ENCODE peak calls at places on chromosomes 7 and 10, in ten cellular contexts. X is AG09319, F is AG10803, M is transverse colon, R is colonic mucosa, P is astrocyte of the spinal cord, V is cardiac muscle cell, Y is heart left ventricle, T is GM10248, G is heart right ventricle. E is an unnamed sample.

GRCh38 chr7:131619336-131620305 is 63.2 kb upstream of the PODXL start:
- DNase-seq in G (no peak), V (no peak), Y (no peak), M (no peak), R (no peak), X (no peak), F (no peak), T (no peak), P (no peak), E (no peak)

GRCh38 chr10:77602913-77603528 is 34.6 kb downstream of the KCNMA1 start:
- DNase-seq in G (no peak), X (no peak), V (no peak), Y (no peak), T (no peak), R (no peak), P (peak), M (no peak), F (peak), E (no peak)

GRCh38 chr7:112982441-112983063 is 104.1 kb downstream of the GPR85 start:
- DNase-seq in T (peak), X (no peak), G (no peak), P (no peak), Y (no peak), V (no peak), R (no peak), F (no peak), M (no peak), E (no peak)

GRCh38 chr7:84921154-84921553 is 265.7 kb downstream of the SEMA3D start:
- DNase-seq in G (no peak), Y (no peak), M (no peak), T (no peak), V (no peak), R (no peak), P (no peak), X (no peak), F (no peak), E (no peak)

GRCh38 chr7:2929321-2930201 is 85.5 kb upstream of the GNA12 start:
- DNase-seq in Y (no peak), G (no peak), V (no peak), R (no peak), X (no peak), F (no peak), P (no peak), T (no peak), M (no peak), E (no peak)

GRCh38 chr10:37856881-37857286 is 526 bp downstream of the ZNF248 start:
- DNase-seq in T (peak), M (peak), X (no peak), V (no peak), R (peak), Y (peak), F (peak), P (no peak), G (peak), E (no peak)

GRCh38 chr7:105838273-105839141 is 37.9 kb downstream of the ATXN7L1 start:
- DNase-seq in T (no peak), R (peak), F (peak), X (no peak), P (peak), G (no peak), V (peak), M (peak), Y (no peak), E (no peak)

GRCh38 chr10:34815174-34816066 is at the start of gene PARD3:
- DNase-seq in T (peak), Y (peak), R (peak), X (no peak), G (peak), F (peak), V (peak), P (peak), M (peak), E (no peak)

GRCh38 chr10:65083222-65083621 is 1562.0 kb downstream of the REEP3 start:
- DNase-seq in G (no peak), Y (no peak), F (no peak), X (no peak), T (no peak), M (no peak), R (no peak), P (no peak), V (no peak), E (no peak)

GRCh38 chr7:120344276-120344675 is 71.3 kb downstream of the KCND2 start:
- DNase-seq in G (no peak), R (no peak), V (no peak), Y (no peak), P (no peak), M (no peak), X (no peak), F (no peak), T (no peak), E (no peak)

GRCh38 chr10:59340279-59340678 is 22.1 kb downstream of the FAM13C start:
- DNase-seq in F (no peak), V (no peak), Y (no peak), R (no peak), T (no peak), P (no peak), X (no peak), G (no peak), M (no peak), E (no peak)

GRCh38 chr10:69406816-69407580 is 9.7 kb downstream of the TACR2 start:
- DNase-seq in V (no peak), Y (no peak), X (no peak), T (no peak), P (no peak), R (no peak), M (no peak), F (no peak), G (no peak), E (peak)

GRCh38 chr10:53479365-53479764 is 706.8 kb upstream of the MBL2 start:
- DNase-seq in Y (no peak), X (no peak), F (no peak), M (no peak), V (no peak), R (no peak), P (no peak), T (no peak), G (no peak), E (no peak)

GRCh38 chr7:72925546-72926120 is 738 bp downstream of the POM121 start:
- DNase-seq in T (peak), R (no peak), V (peak), X (no peak), G (no peak), F (peak), M (no peak), P (peak), Y (no peak), E (no peak)

GRCh38 chr7:139431459-139431858 is 52.0 kb downstream of the KLRG2 start:
- DNase-seq in X (no peak), V (no peak), F (no peak), G (no peak), T (no peak), M (no peak), R (no peak), P (no peak), Y (no peak), E (no peak)

GRCh38 chr7:17392846-17393245 is 94.4 kb downstream of the AHR start:
- DNase-seq in X (no peak), F (peak), G (no peak), Y (no peak), V (no peak), P (peak), M (no peak), R (no peak), T (no peak), E (no peak)

GRCh38 chr7:65239707-65240352 is 133.8 kb upstream of the ZNF92 start:
- DNase-seq in V (peak), F (no peak), P (peak), T (no peak), G (peak), M (no peak), R (peak), Y (no peak), X (no peak), E (no peak)

GRCh38 chr7:131602994-131603372 is 46.6 kb upstream of the PODXL start:
- DNase-seq in X (no peak), V (no peak), M (no peak), R (no peak), F (no peak), P (no peak), Y (no peak), G (no peak), T (no peak), E (no peak)

GRCh38 chr10:71475243-71475871 is 78.6 kb downstream of the CDH23 start:
- DNase-seq in Y (peak), V (no peak), P (no peak), G (peak), M (no peak), T (no peak), R (no peak), X (no peak), F (no peak), E (no peak)

GRCh38 chr7:127365164-127365956 is 27.1 kb downstream of the ZNF800 start:
- DNase-seq in P (no peak), T (no peak), F (no peak), X (no peak), G (no peak), M (no peak), R (no peak), V (no peak), Y (no peak), E (no peak)

GRCh38 chr10:27153855-27154198 is 357 bp downstream of the YME1L1 start:
- DNase-seq in P (no peak), M (no peak), Y (peak), V (peak), F (peak), R (no peak), G (no peak), T (no peak), X (no peak), E (no peak)

GRCh38 chr10:25483999-25484398 is 309.2 kb downstream of the GPR158 start:
- DNase-seq in Y (no peak), V (no peak), T (no peak), X (no peak), G (no peak), R (no peak), F (no peak), M (no peak), P (no peak), E (no peak)

GRCh38 chr7:147053761-147054160 is 937.2 kb downstream of the CNTNAP2 start:
- DNase-seq in Y (no peak), T (no peak), X (no peak), G (no peak), R (no peak), P (no peak), V (no peak), F (peak), M (no peak), E (no peak)

GRCh38 chr7:44401692-44402091 is 76.3 kb upstream of the CAMK2B start:
- DNase-seq in P (no peak), F (no peak), V (no peak), X (no peak), Y (no peak), G (no peak), T (no peak), M (no peak), R (no peak), E (no peak)

GRCh38 chr7:98670186-98670585 is 53.1 kb downstream of the NPTX2 start:
- DNase-seq in V (no peak), M (no peak), R (no peak), G (no peak), P (no peak), T (no peak), Y (no peak), F (no peak), X (no peak), E (no peak)

GRCh38 chr7:104962781-104963180 is 51.2 kb upstream of the KMT2E start:
- DNase-seq in M (no peak), T (no peak), X (no peak), V (no peak), G (no peak), Y (no peak), F (no peak), R (no peak), P (no peak), E (no peak)

GRCh38 chr10:191703-192518 is 56.7 kb downstream of the ZMYND11 start:
- DNase-seq in M (no peak), R (no peak), T (no peak), F (peak), X (peak), G (no peak), V (no peak), Y (no peak), P (peak), E (no peak)

GRCh38 chr10:123043409-123043925 is 34.7 kb downstream of the ACADSB start:
- DNase-seq in V (peak), G (no peak), F (peak), T (peak), X (peak), Y (peak), M (peak), R (peak), P (peak), E (no peak)
- TF ChIP-seq CTCF in V (peak), G (peak), F (peak), T (peak), X (peak), Y (peak), M (peak), R (peak), P (peak), E (peak)

GRCh38 chr10:62687230-62687748 is 117.2 kb upstream of the ADO start:
- DNase-seq in V (no peak), P (peak), Y (no peak), R (no peak), T (no peak), G (no peak), F (no peak), X (no peak), M (no peak), E (no peak)

GRCh38 chr10:62684911-62685310 is 119.6 kb upstream of the ADO start:
- DNase-seq in M (no peak), V (no peak), X (no peak), Y (no peak), F (no peak), G (no peak), R (no peak), P (no peak), T (no peak), E (no peak)

DNA sequence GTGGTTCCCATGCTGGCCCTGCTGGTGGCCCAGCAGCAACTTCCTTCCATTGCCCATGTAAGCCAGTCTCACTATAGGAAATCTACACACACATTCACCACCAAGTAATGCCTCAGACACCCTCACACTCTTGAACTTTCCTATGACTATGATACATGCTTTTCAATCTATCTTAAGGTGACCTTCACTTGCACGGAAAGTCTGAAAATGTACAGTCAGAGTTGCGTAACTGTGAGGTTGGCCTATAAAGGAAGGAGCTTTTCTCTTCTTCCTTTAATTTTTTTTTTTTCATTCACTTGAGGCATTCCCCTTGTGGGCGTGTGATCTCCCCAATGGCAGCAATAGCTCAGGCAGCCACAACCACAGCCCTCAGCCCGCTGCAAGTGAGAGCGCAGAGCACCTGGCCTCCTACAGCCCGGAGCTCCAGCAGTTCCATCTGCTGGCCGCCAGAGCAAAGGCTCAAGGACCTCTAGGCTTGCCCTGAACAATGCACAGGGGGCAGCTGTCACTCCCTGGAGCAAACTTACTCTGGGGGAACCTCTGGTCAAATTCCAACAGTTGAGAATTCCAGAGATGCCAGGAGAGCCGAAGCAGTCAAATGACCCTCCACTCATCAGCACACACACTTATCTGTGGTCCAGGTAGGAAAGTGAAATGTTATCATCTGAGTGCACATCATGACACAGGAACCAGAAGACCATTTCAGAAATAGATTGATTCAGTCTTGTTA is 123.1 kb upstream of the ADO start:
- DNase-seq in Y (no peak), M (peak), R (no peak), F (no peak), T (peak), P (no peak), X (no peak), V (peak), G (no peak), E (peak)
- TF ChIP-seq CTCF in Y (no peak), M (no peak), R (no peak), F (no peak), T (peak), P (no peak), X (no peak), V (no peak), G (no peak), E (peak)

GRCh38 chr7:24720283-24720682 is 37.0 kb downstream of the GSDME start:
- DNase-seq in X (no peak), V (no peak), R (no peak), T (no peak), M (no peak), G (no peak), P (no peak), F (no peak), Y (no peak), E (no peak)

GRCh38 chr7:24721378-24722030 is 35.8 kb downstream of the GSDME start:
- DNase-seq in R (no peak), T (no peak), M (no peak), X (no peak), V (no peak), Y (no peak), G (no peak), P (no peak), F (no peak), E (no peak)

GRCh38 chr7:24724451-24725190 is 32.6 kb downstream of the GSDME start:
- DNase-seq in G (no peak), V (no peak), Y (no peak), T (no peak), M (no peak), R (no peak), P (no peak), X (no peak), F (no peak), E (no peak)

GRCh38 chr7:24723178-24723530 is 34.1 kb downstream of the GSDME start:
- DNase-seq in P (no peak), G (no peak), R (no peak), V (no peak), X (no peak), Y (no peak), M (no peak), F (no peak), T (no peak), E (no peak)

DNA sequence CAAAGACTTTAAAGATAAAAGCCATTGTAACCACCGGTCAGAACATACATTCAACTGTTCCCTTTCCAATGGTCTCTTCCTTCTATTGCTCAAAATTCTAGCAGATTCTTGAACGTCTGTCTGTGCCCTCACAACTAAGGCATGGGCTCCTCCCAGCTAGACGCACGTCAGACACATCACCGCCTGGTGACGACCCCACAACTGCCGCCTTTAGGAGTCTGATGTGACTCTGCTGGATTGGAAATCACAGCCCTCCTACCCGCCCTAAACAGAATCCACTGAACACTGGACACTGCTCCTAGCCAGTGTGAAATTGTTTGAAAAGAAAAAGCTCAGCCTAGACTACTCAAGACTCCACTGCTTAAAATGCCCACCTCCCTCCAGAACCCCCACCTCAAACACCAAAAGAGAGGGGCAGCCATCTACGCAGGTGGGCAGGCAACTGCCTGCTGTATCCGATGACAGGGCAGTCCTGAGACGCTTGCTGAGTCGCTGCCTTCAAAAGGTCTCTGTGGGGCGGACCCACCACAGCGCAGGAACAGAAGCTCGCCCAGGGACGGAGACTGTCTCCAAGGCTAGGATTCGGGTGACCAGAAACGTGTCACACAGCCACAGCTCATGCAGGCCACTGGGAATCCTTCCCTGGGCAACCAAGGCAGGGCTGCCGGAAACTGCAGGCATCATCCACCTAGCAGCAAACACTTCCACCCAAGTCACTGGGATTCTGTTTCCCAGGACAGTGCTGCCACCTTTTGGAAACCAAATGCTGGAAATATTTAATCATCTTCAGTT is 34.7 kb downstream of the GSDME start:
- DNase-seq in P (peak), M (no peak), F (peak), R (no peak), Y (no peak), G (no peak), X (no peak), T (no peak), V (peak), E (no peak)
- TF ChIP-seq CTCF in P (peak), M (peak), F (peak), R (no peak), Y (no peak), G (peak), X (peak), T (peak), V (peak), E (no peak)

GRCh38 chr7:102004229-102004628 is 186.8 kb downstream of the CUX1 start:
- DNase-seq in X (no peak), F (peak), Y (no peak), M (no peak), P (no peak), T (no peak), R (no peak), V (no peak), G (no peak), E (no peak)

GRCh38 chr7:102004831-102005230 is 187.4 kb downstream of the CUX1 start:
- DNase-seq in G (no peak), R (no peak), X (no peak), P (no peak), V (no peak), F (no peak), T (no peak), Y (no peak), M (no peak), E (no peak)

GRCh38 chr7:102005933-102006332 is 188.5 kb downstream of the CUX1 start:
- DNase-seq in X (no peak), Y (no peak), T (no peak), P (no peak), F (no peak), V (no peak), R (no peak), G (no peak), M (no peak), E (no peak)

GRCh38 chr7:102008535-102009262 is 191.3 kb downstream of the CUX1 start:
- DNase-seq in X (no peak), P (no peak), F (no peak), T (no peak), V (no peak), Y (no peak), R (peak), G (no peak), M (peak), E (no peak)

GRCh38 chr7:102006695-102007094 is 189.3 kb downstream of the CUX1 start:
- DNase-seq in X (no peak), R (no peak), G (no peak), V (no peak), P (no peak), T (no peak), F (no peak), Y (no peak), M (no peak), E (no peak)
- TF ChIP-seq CTCF in X (no peak), R (no peak), G (no peak), V (no peak), P (no peak), T (no peak), F (no peak), Y (no peak), M (no peak), E (no peak)